ENCODE peak calls at places on chromosomes 11 and 22, in four cellular contexts. Z is RWPE1; Q is left ventricle myocardium inferior; G is CD4-positive, alpha-beta memory T cell. J is an unnamed sample.

GRCh38 chr22:30731658-30732057 is 37.0 kb downstream of the OSBP2 start:
- DNase-seq in Q (no peak), G (no peak), Z (no peak), J (no peak)

GRCh38 chr11:73321342-73322110 is 13.4 kb downstream of the ARHGEF17 start:
- DNase-seq in Z (no peak), Q (peak; percentile 75), G (no peak), J (peak; percentile 62)

GRCh38 chr22:42780070-42780540 is 59.4 kb upstream of the A4GALT start:
- DNase-seq in Q (no peak), G (peak; percentile 64), Z (peak; percentile 42), J (no peak)

GRCh38 chr11:126862664-126863247 is 137.8 kb downstream of the KIRREL3 start:
- DNase-seq in Z (no peak), Q (no peak), G (no peak), J (no peak)

GRCh38 chr11:120238968-120239620 is 846 bp upstream of the POU2F3 start:
- DNase-seq in Q (no peak), G (no peak), Z (no peak), J (peak; percentile 23)

GRCh38 chr11:109894242-109894641 is 198.9 kb upstream of the ZC3H12C start:
- DNase-seq in G (no peak), Z (no peak), Q (no peak), J (no peak)

GRCh38 chr11:60801194-60801593 is 16.1 kb downstream of the MS4A10 start:
- DNase-seq in Q (no peak), G (no peak), Z (no peak), J (no peak)

GRCh38 chr11:746289-747175 is 732 bp upstream of the TALDO1 start:
- DNase-seq in G (peak; percentile 59), Z (no peak), Q (no peak), J (no peak)

GRCh38 chr11:89498845-89499448 is 7.8 kb upstream of the NOX4 start:
- DNase-seq in G (no peak), Z (no peak), Q (no peak), J (no peak)

GRCh38 chr11:125358254-125358840 is 137.7 kb downstream of the FEZ1 start:
- DNase-seq in Z (no peak), Q (no peak), G (no peak), J (no peak)

GRCh38 chr11:13143486-13144297 is 133.9 kb upstream of the BMAL1 start:
- DNase-seq in Z (no peak), Q (no peak), G (no peak), J (no peak)

GRCh38 chr11:2169001-2169370 is 2.6 kb downstream of the TH start:
- DNase-seq in G (no peak), Q (no peak), Z (no peak), J (no peak)

GRCh38 chr22:18104566-18104965 is 6.0 kb upstream of the TUBA8 start:
- DNase-seq in Z (no peak), G (no peak), Q (no peak), J (no peak)

GRCh38 chr22:25114369-25115362 is 85.0 kb upstream of the CRYBB3 start:
- DNase-seq in G (no peak), Z (no peak), Q (no peak), J (no peak)

GRCh38 chr11:43907028-43907966 is 26.7 kb downstream of the ALKBH3 start:
- DNase-seq in Q (no peak), G (no peak), Z (no peak), J (no peak)

GRCh38 chr22:44217346-44217745 is 36.6 kb downstream of the PARVG start:
- DNase-seq in Q (no peak), Z (no peak), G (no peak), J (no peak)

GRCh38 chr11:111514216-111515031 is at the start of gene HOATZ:
- DNase-seq in Z (no peak), Q (no peak), G (no peak), J (peak; percentile 48)

GRCh38 chr11:120131941-120132644 is 5.8 kb downstream of the TRIM29 start:
- DNase-seq in G (no peak), Z (peak; percentile 58), Q (peak; percentile 3), J (peak; percentile 24)

GRCh38 chr22:46984751-46985506 is 222.5 kb downstream of the TBC1D22A start:
- DNase-seq in G (no peak), Q (no peak), Z (peak; percentile 89), J (no peak)

GRCh38 chr11:106399075-106399500 is 321.6 kb downstream of the AASDHPPT start:
- DNase-seq in G (no peak), Z (peak; percentile 96), Q (no peak), J (no peak)

GRCh38 chr11:56396047-56396446 is 16.4 kb upstream of the OR5AL1 start:
- DNase-seq in Z (no peak), Q (no peak), G (no peak), J (no peak)

GRCh38 chr11:111765320-111765983 is 737 bp downstream of the PPP2R1B start:
- DNase-seq in Q (no peak), G (no peak), Z (peak; percentile 31), J (no peak)

GRCh38 chr11:18452927-18453326 is 2.7 kb upstream of the LDHAL6A start:
- DNase-seq in Z (peak; percentile 10), G (no peak), Q (no peak), J (no peak)

GRCh38 chr11:13278620-13279486 is 1.3 kb downstream of the BMAL1 start:
- DNase-seq in Q (peak; percentile 18), G (no peak), Z (no peak), J (peak; percentile 55)

GRCh38 chr11:45919806-45920530 is 2.3 kb upstream of the PEX16 start:
- DNase-seq in Z (no peak), G (peak; percentile 40), Q (peak; percentile 16), J (peak; percentile 35)

GRCh38 chr22:26318975-26319374 is 110.1 kb upstream of the ASPHD2 start:
- DNase-seq in Z (peak; percentile 20), G (no peak), Q (no peak), J (no peak)

GRCh38 chr11:57646756-57647303 is 2.9 kb downstream of the YPEL4 start:
- DNase-seq in Q (no peak), Z (no peak), G (no peak), J (no peak)

GRCh38 chr11:113681282-113681681 is 24.8 kb downstream of the TMPRSS5 start:
- DNase-seq in Q (no peak), G (no peak), Z (no peak), J (no peak)

GRCh38 chr22:25358421-25359170 is 139.2 kb downstream of the CRYBB2 start:
- DNase-seq in G (no peak), Z (no peak), Q (no peak), J (no peak)

GRCh38 chr11:130155106-130155505 is 4.5 kb upstream of the ST14 start:
- DNase-seq in Q (no peak), G (no peak), Z (no peak), J (no peak)

GRCh38 chr11:20337526-20338154 is 25.9 kb upstream of the HTATIP2 start:
- DNase-seq in Z (peak; percentile 22), G (no peak), Q (no peak), J (no peak)

GRCh38 chr11:34890812-34891211 is 25.4 kb downstream of the APIP start:
- DNase-seq in Q (no peak), Z (peak; percentile 34), G (no peak), J (no peak)

GRCh38 chr11:2462986-2463765 is 18.4 kb downstream of the KCNQ1 start:
- DNase-seq in Q (peak; percentile 82), G (no peak), Z (no peak), J (peak; percentile 87)

GRCh38 chr11:69880803-69881445 is 61.7 kb upstream of the FGF3 start:
- DNase-seq in Q (peak; percentile 5), G (no peak), Z (no peak), J (peak; percentile 23)

GRCh38 chr11:94665116-94665659 is 98.0 kb downstream of the PIWIL4 start:
- DNase-seq in G (no peak), Z (no peak), Q (no peak), J (no peak)
- H3K27ac ChIP-seq in G (no peak overlapping the region), Z (no peak overlapping the region), Q (no peak overlapping the region), J (no peak overlapping the region)

GRCh38 chr22:39748877-39749276 is 144.7 kb downstream of the ENTHD1 start:
- DNase-seq in Z (peak; percentile 9), G (no peak), Q (no peak), J (no peak)
- H3K27ac ChIP-seq in Z (no peak overlapping the region), G (no peak overlapping the region), Q (no peak overlapping the region), J (no peak overlapping the region)

GRCh38 chr11:17165247-17165890 is 42.4 kb downstream of the PIK3C2A start:
- DNase-seq in G (no peak), Z (no peak), Q (no peak), J (no peak)
- H3K27ac ChIP-seq in G (no peak overlapping the region), Z (peak overlapping the region; percentile 63), Q (peak overlapping the region; percentile 61), J (peak overlapping the region; percentile 58)

GRCh38 chr11:66344550-66345315 is at the start of gene BRMS1:
- DNase-seq in Q (peak; percentile 99), G (peak; percentile 99), Z (peak; percentile 91), J (peak; percentile 100)
- H3K27ac ChIP-seq in Q (peak within 1 kb of the TSS; percentile 97), G (peak within 1 kb of the TSS; percentile 84), Z (peak within 1 kb of the TSS; percentile 92), J (peak within 1 kb of the TSS; percentile 89)

GRCh38 chr11:8777907-8778767 is 95.5 kb downstream of the RPL27A start:
- DNase-seq in Z (no peak), Q (peak; percentile 69), G (no peak), J (no peak)
- H3K27ac ChIP-seq in Z (peak overlapping the region; percentile 33), Q (peak overlapping the region; percentile 87), G (no peak overlapping the region), J (peak overlapping the region; percentile 27)